ENCODE peak calls at places on chromosomes 13 and 19, in seven cellular contexts. J, R, T, S, D, Y and L are unnamed samples. For H3K27me3, the result is how much of the 10 kb centered on the place peaks cover.

GRCh38 chr13:21234537-21234936 is 58.1 kb downstream of the MRPL57 start:
- DNase-seq in J (no peak), R (no peak), T (no peak), S (no peak), D (peak), Y (no peak), L (peak)

GRCh38 chr13:101019126-101019525 is 344.5 kb upstream of the TMTC4 start:
- DNase-seq in J (no peak), R (no peak), T (no peak), S (no peak), D (no peak), Y (no peak), L (no peak)

GRCh38 chr19:14019100-14019499 is 8.8 kb upstream of the RLN3 start:
- DNase-seq in J (no peak), R (no peak), T (no peak), S (no peak), D (no peak), Y (no peak), L (no peak)

GRCh38 chr13:40231311-40231710 is 435.1 kb downstream of the FOXO1 start:
- DNase-seq in J (no peak), R (no peak), T (no peak), S (no peak), D (no peak), Y (no peak), L (no peak)

GRCh38 chr13:47890146-47890814 is 110.8 kb downstream of the SUCLA2 start:
- DNase-seq in J (no peak), R (no peak), T (no peak), S (no peak), D (no peak), Y (no peak), L (no peak)

GRCh38 chr19:33603377-33603776 is 18.4 kb upstream of the CHST8 start:
- DNase-seq in J (no peak), R (no peak), T (no peak), S (no peak), D (no peak), Y (no peak), L (no peak)

GRCh38 chr13:18947376-18947977 is 234.1 kb downstream of the TUBA3C start:
- DNase-seq in J (no peak), R (no peak), T (no peak), S (peak), D (no peak), Y (no peak), L (no peak)

GRCh38 chr19:57850553-57851017 is 926 bp downstream of the ZNF587 start:
- DNase-seq in J (no peak), R (peak), T (no peak), S (no peak), D (peak), Y (no peak), L (peak)

GRCh38 chr19:23882493-23882892 is 32.2 kb upstream of the ZNF726 start:
- DNase-seq in J (no peak), R (no peak), T (no peak), S (no peak), D (peak), Y (no peak), L (no peak)

GRCh38 chr13:83248751-83249150 is 633.5 kb downstream of the SLITRK1 start:
- DNase-seq in J (no peak), R (no peak), T (no peak), S (peak), D (no peak), Y (no peak), L (no peak)

GRCh38 chr13:24036115-24036514 is 124.4 kb upstream of the SPATA13 start:
- DNase-seq in J (no peak), R (no peak), T (no peak), S (no peak), D (no peak), Y (no peak), L (no peak)

GRCh38 chr13:53198017-53198416 is 169.4 kb downstream of the OLFM4 start:
- DNase-seq in J (no peak), R (peak), T (no peak), S (no peak), D (no peak), Y (no peak), L (no peak)

GRCh38 chr13:89514534-89515312 is 1832.8 kb upstream of the MIR17HG start:
- DNase-seq in J (no peak), R (peak), T (no peak), S (no peak), D (peak), Y (no peak), L (no peak)

GRCh38 chr13:75181906-75182305 is 300.1 kb downstream of the TBC1D4 start:
- DNase-seq in J (no peak), R (no peak), T (no peak), S (no peak), D (no peak), Y (no peak), L (no peak)

GRCh38 chr19:1855828-1856255 is 7.5 kb downstream of the KLF16 start:
- DNase-seq in J (peak), R (no peak), T (no peak), S (no peak), D (no peak), Y (no peak), L (no peak)

GRCh38 chr13:44048326-44048725 is 168.6 kb downstream of the LACC1 start:
- DNase-seq in J (no peak), R (no peak), T (no peak), S (no peak), D (no peak), Y (no peak), L (no peak)

DNA sequence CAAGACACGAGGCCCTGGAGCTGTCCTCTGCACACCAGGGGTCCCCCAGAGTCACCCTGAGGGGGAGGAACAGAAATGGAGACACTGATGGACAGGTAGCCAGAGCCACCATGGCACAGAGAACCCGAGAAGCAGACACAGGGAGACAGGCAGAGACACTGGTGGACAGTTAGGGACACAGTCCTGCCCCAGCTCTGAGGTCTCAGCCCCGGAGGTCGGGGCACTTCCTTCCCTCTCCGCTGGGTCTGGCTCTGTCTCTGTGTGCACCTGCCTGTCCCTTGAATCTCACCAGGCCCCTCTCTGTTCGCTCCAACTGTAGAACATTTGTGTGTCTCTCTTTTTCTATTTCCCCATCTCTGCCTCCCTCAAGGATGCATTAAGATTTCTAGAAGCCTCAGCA is 4.6 kb downstream of the KLK14 start:
- DNase-seq in J (no peak), R (no peak), T (no peak), S (no peak), D (no peak), Y (no peak), L (no peak)
- H3K4me3 ChIP-seq in J (no peak), R (no peak), T (no peak), S (no peak), D (no peak), Y (no peak), L (no peak)

GRCh38 chr19:45873219-45873772 is 9.2 kb downstream of the FOXA3 start:
- DNase-seq in J (no peak), R (no peak), T (no peak), S (no peak), D (no peak), Y (no peak), L (no peak)
- H3K27me3 ChIP-seq in J (under half), R (under half), T (under half), S (under half), D (under half), Y (under half), L (under half)

DNA sequence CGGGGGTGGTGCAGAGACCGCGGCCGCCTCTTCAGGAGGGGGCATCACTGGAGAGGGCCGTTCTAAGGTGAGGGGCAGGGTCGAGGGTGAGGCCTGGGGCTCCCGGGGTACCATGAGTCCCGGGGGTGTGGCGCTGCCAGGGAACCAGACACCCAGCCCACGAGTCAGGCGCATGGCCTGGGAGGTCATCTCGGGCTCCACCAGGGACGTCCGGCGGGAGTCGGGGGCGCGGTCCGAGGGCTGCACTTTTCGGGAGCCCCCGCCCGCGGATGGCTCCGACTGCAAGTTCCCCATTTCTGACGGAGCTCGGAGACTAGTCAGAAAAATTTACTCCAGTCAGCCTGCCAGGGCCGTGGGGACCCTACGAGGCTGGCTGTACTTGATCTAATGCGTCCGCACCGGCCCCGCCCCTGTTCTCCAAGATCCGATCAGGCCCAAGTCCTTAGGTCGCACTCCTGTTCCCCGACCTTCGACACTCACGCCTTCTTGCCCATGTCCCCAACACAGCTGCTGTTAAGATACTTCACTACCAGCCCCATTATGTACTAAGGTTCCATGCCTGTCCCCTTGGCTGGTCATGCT is 775 bp downstream of the GGN start:
- DNase-seq in J (no peak), R (no peak), T (no peak), S (peak), D (no peak), Y (no peak), L (no peak)
- H3K4me3 ChIP-seq in J (peak), R (peak), T (peak), S (no peak), D (peak), Y (peak), L (peak)

DNA sequence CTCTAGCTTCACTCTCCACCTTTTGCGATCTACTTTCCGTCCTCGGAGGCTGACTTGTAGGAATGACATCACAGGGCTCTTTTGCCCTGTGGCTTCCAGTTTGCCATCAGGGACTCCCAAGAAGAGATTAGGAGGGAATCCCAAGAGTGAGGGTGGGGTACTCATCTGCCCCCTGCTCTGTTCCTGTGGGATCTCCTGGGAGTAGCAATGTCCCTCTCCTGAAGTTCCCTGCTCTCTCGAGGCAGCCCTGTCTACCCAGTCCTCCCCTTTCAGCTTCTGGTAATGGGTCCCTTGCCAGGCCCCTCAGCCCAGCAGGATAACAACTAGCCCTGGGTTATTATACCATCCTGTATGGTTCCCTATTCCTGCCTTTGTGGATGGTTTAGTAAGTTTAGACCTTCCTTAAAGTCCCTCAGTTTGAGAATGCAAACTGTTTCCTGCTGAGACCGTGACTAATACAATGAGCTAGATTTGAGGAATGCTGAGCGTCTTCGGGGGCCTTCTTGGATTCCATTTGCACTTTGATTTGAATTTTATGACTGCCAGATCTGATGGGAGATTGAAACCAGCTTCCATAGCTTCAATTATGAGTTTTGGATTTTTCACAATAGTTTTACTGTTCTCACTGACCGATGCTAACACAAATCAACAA is 73.7 kb upstream of the IPO5 start:
- DNase-seq in J (no peak), R (no peak), T (no peak), S (no peak), D (no peak), Y (no peak), L (no peak)
- H3K27me3 ChIP-seq in J (under half), R (under half), T (under half), S (under half), D (under half), Y (under half), L (under half)

DNA sequence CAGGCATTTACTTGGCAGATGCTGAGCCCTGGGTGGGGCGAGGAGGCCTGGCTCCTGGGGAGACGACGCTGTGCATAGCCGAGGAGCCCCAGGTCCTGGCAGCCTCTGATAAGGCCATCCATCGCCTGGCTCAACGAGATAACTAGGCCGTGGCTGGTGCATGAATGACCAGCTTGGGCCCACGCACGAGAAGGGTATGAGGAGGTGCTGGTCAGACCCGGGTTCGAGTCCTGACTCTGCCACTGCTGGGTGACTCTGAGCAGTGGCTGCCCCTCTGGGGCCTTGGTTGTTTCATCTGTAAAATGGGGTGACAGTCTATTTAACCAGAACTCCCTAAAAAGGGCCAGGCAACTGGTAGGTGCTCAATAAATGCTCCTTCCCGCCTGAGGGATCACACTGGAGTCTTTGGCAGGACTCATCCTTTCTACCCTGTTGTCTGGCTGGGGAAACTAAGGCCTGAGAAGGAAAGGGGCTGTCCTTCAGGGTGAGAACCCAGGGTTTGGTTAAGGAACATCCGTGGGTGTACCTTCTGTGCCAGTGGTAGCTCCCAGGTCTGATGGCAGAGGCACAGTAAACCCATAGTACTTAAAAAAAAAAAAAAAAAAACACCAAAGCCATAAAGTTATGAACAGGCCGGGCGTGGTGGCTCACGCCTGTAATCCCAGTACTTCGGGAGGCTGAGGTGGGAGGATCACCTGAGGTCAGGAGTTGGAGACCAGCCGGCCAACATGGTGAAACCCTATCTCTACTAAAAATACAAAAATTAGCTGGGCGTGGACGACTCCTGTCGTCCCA is 8.1 kb upstream of the ARRDC2 start:
- DNase-seq in J (no peak), R (no peak), T (peak), S (no peak), D (no peak), Y (no peak), L (no peak)
- H3K4me3 ChIP-seq in J (peak), R (no peak), T (no peak), S (no peak), D (no peak), Y (no peak), L (no peak)

DNA sequence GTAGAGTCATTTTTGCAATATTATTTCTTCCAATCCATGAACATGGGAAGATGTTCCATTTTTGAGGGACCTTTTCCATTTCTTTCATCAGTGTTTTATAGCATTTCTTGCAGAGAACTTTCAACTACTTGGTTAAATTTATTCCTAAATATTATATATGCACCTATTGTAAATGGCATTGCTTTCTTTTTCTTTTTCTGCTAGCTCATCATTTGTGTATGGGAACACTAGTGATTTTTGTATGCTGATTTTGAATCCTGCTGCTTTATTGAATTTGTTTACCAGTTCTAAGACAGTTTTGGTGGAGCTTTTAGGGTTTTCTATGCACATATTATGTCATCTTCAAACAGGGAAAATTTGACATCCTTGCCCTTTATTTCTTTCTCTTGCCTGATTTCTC is 7.2 kb upstream of the CYP4F2 start:
- DNase-seq in J (no peak), R (no peak), T (no peak), S (no peak), D (no peak), Y (no peak), L (no peak)
- H3K27me3 ChIP-seq in J (under half), R (under half), T (under half), S (under half), D (under half), Y (under half), L (under half)

GRCh38 chr19:10624585-10624984 is 768 bp upstream of the SLC44A2 start:
- DNase-seq in J (no peak), R (no peak), T (no peak), S (no peak), D (no peak), Y (no peak), L (no peak)
- H3K4me3 ChIP-seq in J (peak), R (peak), T (peak), S (no peak), D (peak), Y (no peak), L (no peak)